ENCODE peak calls at places on chromosomes 5 and 9, in ten cellular contexts. One of them, this sample, is unnamed.

GRCh38 chr5:80141147-80141671 is 106.1 kb downstream of the THBS4 start:
- DNase-seq in RWPE1: no peak
- DNase-seq in progenitor cell of endocrine pancreas: no peak
- DNase-seq in ovary: peak; percentile 89
- DNase-seq in bronchial epithelial cell: no peak
- DNase-seq in SK-N-SH: peak; percentile 24
- DNase-seq in cardiac fibroblast: peak; percentile 74
- DNase-seq in fibroblast of the aortic adventitia: peak; percentile 49
- DNase-seq in pancreas: no peak
- DNase-seq in Caco-2: no peak
- DNase-seq in this sample: no peak

GRCh38 chr9:81108391-81108790 is 581.0 kb downstream of the TLE1 start:
- DNase-seq in fibroblast of the aortic adventitia: no peak
- DNase-seq in progenitor cell of endocrine pancreas: no peak
- DNase-seq in SK-N-SH: no peak
- DNase-seq in pancreas: no peak
- DNase-seq in RWPE1: peak; percentile 75
- DNase-seq in cardiac fibroblast: no peak
- DNase-seq in ovary: no peak
- DNase-seq in bronchial epithelial cell: peak; percentile 67
- DNase-seq in Caco-2: no peak
- DNase-seq in this sample: no peak

GRCh38 chr5:383621-384020 is 59.4 kb upstream of the EXOC3 start:
- DNase-seq in ovary: no peak
- DNase-seq in progenitor cell of endocrine pancreas: no peak
- DNase-seq in bronchial epithelial cell: no peak
- DNase-seq in SK-N-SH: no peak
- DNase-seq in fibroblast of the aortic adventitia: no peak
- DNase-seq in pancreas: no peak
- DNase-seq in Caco-2: no peak
- DNase-seq in cardiac fibroblast: no peak
- DNase-seq in RWPE1: no peak
- DNase-seq in this sample: no peak

GRCh38 chr5:58044166-58044565 is 415.7 kb downstream of the PLK2 start:
- DNase-seq in SK-N-SH: no peak
- DNase-seq in Caco-2: no peak
- DNase-seq in ovary: no peak
- DNase-seq in fibroblast of the aortic adventitia: no peak
- DNase-seq in pancreas: no peak
- DNase-seq in progenitor cell of endocrine pancreas: no peak
- DNase-seq in bronchial epithelial cell: no peak
- DNase-seq in RWPE1: no peak
- DNase-seq in cardiac fibroblast: no peak
- DNase-seq in this sample: no peak

GRCh38 chr5:13821366-13821765 is 123.1 kb downstream of the DNAH5 start:
- DNase-seq in ovary: no peak
- DNase-seq in SK-N-SH: no peak
- DNase-seq in pancreas: no peak
- DNase-seq in cardiac fibroblast: no peak
- DNase-seq in Caco-2: no peak
- DNase-seq in progenitor cell of endocrine pancreas: no peak
- DNase-seq in bronchial epithelial cell: no peak
- DNase-seq in RWPE1: no peak
- DNase-seq in fibroblast of the aortic adventitia: no peak
- DNase-seq in this sample: no peak

GRCh38 chr5:64301566-64301965 is 135.9 kb downstream of the RNF180 start:
- DNase-seq in RWPE1: no peak
- DNase-seq in fibroblast of the aortic adventitia: no peak
- DNase-seq in SK-N-SH: no peak
- DNase-seq in progenitor cell of endocrine pancreas: no peak
- DNase-seq in Caco-2: no peak
- DNase-seq in cardiac fibroblast: no peak
- DNase-seq in ovary: no peak
- DNase-seq in bronchial epithelial cell: peak; percentile 66
- DNase-seq in pancreas: no peak
- DNase-seq in this sample: no peak

GRCh38 chr5:129096382-129096991 is 1.9 kb downstream of the ISOC1 start:
- DNase-seq in ovary: no peak
- DNase-seq in progenitor cell of endocrine pancreas: no peak
- DNase-seq in pancreas: no peak
- DNase-seq in cardiac fibroblast: peak; percentile 33
- DNase-seq in Caco-2: no peak
- DNase-seq in SK-N-SH: no peak
- DNase-seq in bronchial epithelial cell: no peak
- DNase-seq in RWPE1: no peak
- DNase-seq in fibroblast of the aortic adventitia: no peak
- DNase-seq in this sample: no peak

GRCh38 chr5:958701-959571 is 49.7 kb upstream of the NKD2 start:
- DNase-seq in SK-N-SH: peak; percentile 43
- DNase-seq in progenitor cell of endocrine pancreas: peak; percentile 7
- DNase-seq in Caco-2: no peak
- DNase-seq in fibroblast of the aortic adventitia: peak; percentile 78
- DNase-seq in bronchial epithelial cell: no peak
- DNase-seq in RWPE1: peak; percentile 67
- DNase-seq in cardiac fibroblast: peak; percentile 87
- DNase-seq in pancreas: no peak
- DNase-seq in ovary: peak; percentile 74
- DNase-seq in this sample: peak; percentile 37

GRCh38 chr9:93586290-93587057 is 10.1 kb downstream of the PHF2 start:
- DNase-seq in SK-N-SH: no peak
- DNase-seq in Caco-2: no peak
- DNase-seq in progenitor cell of endocrine pancreas: no peak
- DNase-seq in fibroblast of the aortic adventitia: no peak
- DNase-seq in pancreas: no peak
- DNase-seq in ovary: no peak
- DNase-seq in bronchial epithelial cell: no peak
- DNase-seq in cardiac fibroblast: no peak
- DNase-seq in RWPE1: no peak
- DNase-seq in this sample: peak; percentile 35

GRCh38 chr5:166509085-166509484 is 1782.4 kb upstream of the WWC1 start:
- DNase-seq in RWPE1: peak; percentile 30
- DNase-seq in fibroblast of the aortic adventitia: no peak
- DNase-seq in bronchial epithelial cell: no peak
- DNase-seq in progenitor cell of endocrine pancreas: peak; percentile 14
- DNase-seq in SK-N-SH: no peak
- DNase-seq in Caco-2: no peak
- DNase-seq in ovary: no peak
- DNase-seq in pancreas: no peak
- DNase-seq in cardiac fibroblast: peak; percentile 8
- DNase-seq in this sample: no peak

GRCh38 chr5:167964529-167964928 is 326.9 kb upstream of the WWC1 start:
- DNase-seq in pancreas: no peak
- DNase-seq in SK-N-SH: peak; percentile 19
- DNase-seq in bronchial epithelial cell: no peak
- DNase-seq in RWPE1: peak; percentile 23
- DNase-seq in cardiac fibroblast: no peak
- DNase-seq in Caco-2: no peak
- DNase-seq in fibroblast of the aortic adventitia: no peak
- DNase-seq in ovary: no peak
- DNase-seq in progenitor cell of endocrine pancreas: no peak
- DNase-seq in this sample: no peak

GRCh38 chr5:96629774-96630173 is 32.4 kb upstream of the CAST start:
- DNase-seq in SK-N-SH: no peak
- DNase-seq in RWPE1: peak; percentile 91
- DNase-seq in ovary: no peak
- DNase-seq in Caco-2: no peak
- DNase-seq in progenitor cell of endocrine pancreas: no peak
- DNase-seq in pancreas: no peak
- DNase-seq in bronchial epithelial cell: peak; percentile 100
- DNase-seq in fibroblast of the aortic adventitia: peak; percentile 84
- DNase-seq in cardiac fibroblast: peak; percentile 80
- DNase-seq in this sample: no peak

GRCh38 chr5:146425023-146425422 is 22.1 kb upstream of the TCERG1 start:
- DNase-seq in bronchial epithelial cell: no peak
- DNase-seq in RWPE1: no peak
- DNase-seq in Caco-2: no peak
- DNase-seq in pancreas: no peak
- DNase-seq in cardiac fibroblast: no peak
- DNase-seq in ovary: no peak
- DNase-seq in SK-N-SH: no peak
- DNase-seq in progenitor cell of endocrine pancreas: no peak
- DNase-seq in fibroblast of the aortic adventitia: no peak
- DNase-seq in this sample: no peak
- TF ChIP-seq CTCF in bronchial epithelial cell: no peak
- TF ChIP-seq CTCF in RWPE1: no peak
- TF ChIP-seq CTCF in Caco-2: no peak
- TF ChIP-seq CTCF in pancreas: no peak
- TF ChIP-seq CTCF in cardiac fibroblast: no peak
- TF ChIP-seq CTCF in ovary: no peak
- TF ChIP-seq CTCF in SK-N-SH: no peak
- TF ChIP-seq CTCF in progenitor cell of endocrine pancreas: no peak
- TF ChIP-seq CTCF in fibroblast of the aortic adventitia: no peak
- TF ChIP-seq CTCF in this sample: no peak

GRCh38 chr9:121622842-121623203 is 28.6 kb upstream of the DAB2IP start:
- DNase-seq in cardiac fibroblast: no peak
- DNase-seq in RWPE1: no peak
- DNase-seq in fibroblast of the aortic adventitia: no peak
- DNase-seq in bronchial epithelial cell: no peak
- DNase-seq in SK-N-SH: no peak
- DNase-seq in progenitor cell of endocrine pancreas: no peak
- DNase-seq in pancreas: no peak
- DNase-seq in Caco-2: no peak
- DNase-seq in ovary: no peak
- DNase-seq in this sample: no peak

GRCh38 chr9:121619989-121620673 is 31.3 kb upstream of the DAB2IP start:
- DNase-seq in bronchial epithelial cell: no peak
- DNase-seq in Caco-2: no peak
- DNase-seq in pancreas: no peak
- DNase-seq in progenitor cell of endocrine pancreas: no peak
- DNase-seq in ovary: no peak
- DNase-seq in cardiac fibroblast: no peak
- DNase-seq in RWPE1: no peak
- DNase-seq in SK-N-SH: no peak
- DNase-seq in fibroblast of the aortic adventitia: no peak
- DNase-seq in this sample: no peak

GRCh38 chr9:121618504-121618903 is 32.9 kb upstream of the DAB2IP start:
- DNase-seq in fibroblast of the aortic adventitia: no peak
- DNase-seq in SK-N-SH: no peak
- DNase-seq in cardiac fibroblast: no peak
- DNase-seq in ovary: no peak
- DNase-seq in Caco-2: no peak
- DNase-seq in pancreas: no peak
- DNase-seq in RWPE1: no peak
- DNase-seq in bronchial epithelial cell: no peak
- DNase-seq in progenitor cell of endocrine pancreas: no peak
- DNase-seq in this sample: no peak

GRCh38 chr9:121619566-121619965 is 31.9 kb upstream of the DAB2IP start:
- DNase-seq in progenitor cell of endocrine pancreas: no peak
- DNase-seq in RWPE1: no peak
- DNase-seq in Caco-2: no peak
- DNase-seq in fibroblast of the aortic adventitia: no peak
- DNase-seq in pancreas: no peak
- DNase-seq in cardiac fibroblast: no peak
- DNase-seq in SK-N-SH: no peak
- DNase-seq in bronchial epithelial cell: no peak
- DNase-seq in ovary: no peak
- DNase-seq in this sample: no peak

GRCh38 chr9:121620777-121621437 is 30.5 kb upstream of the DAB2IP start:
- DNase-seq in bronchial epithelial cell: no peak
- DNase-seq in pancreas: no peak
- DNase-seq in Caco-2: peak; percentile 61
- DNase-seq in fibroblast of the aortic adventitia: no peak
- DNase-seq in RWPE1: peak; percentile 64
- DNase-seq in cardiac fibroblast: peak; percentile 48
- DNase-seq in progenitor cell of endocrine pancreas: no peak
- DNase-seq in SK-N-SH: peak; percentile 79
- DNase-seq in ovary: no peak
- DNase-seq in this sample: no peak
- TF ChIP-seq CTCF in bronchial epithelial cell: peak; percentile 54
- TF ChIP-seq CTCF in pancreas: no peak
- TF ChIP-seq CTCF in Caco-2: peak; percentile 60
- TF ChIP-seq CTCF in fibroblast of the aortic adventitia: peak; percentile 56
- TF ChIP-seq CTCF in RWPE1: no peak
- TF ChIP-seq CTCF in cardiac fibroblast: peak; percentile 49
- TF ChIP-seq CTCF in progenitor cell of endocrine pancreas: peak; percentile 59
- TF ChIP-seq CTCF in SK-N-SH: peak; percentile 64
- TF ChIP-seq CTCF in ovary: no peak
- TF ChIP-seq CTCF in this sample: peak; percentile 36

DNA sequence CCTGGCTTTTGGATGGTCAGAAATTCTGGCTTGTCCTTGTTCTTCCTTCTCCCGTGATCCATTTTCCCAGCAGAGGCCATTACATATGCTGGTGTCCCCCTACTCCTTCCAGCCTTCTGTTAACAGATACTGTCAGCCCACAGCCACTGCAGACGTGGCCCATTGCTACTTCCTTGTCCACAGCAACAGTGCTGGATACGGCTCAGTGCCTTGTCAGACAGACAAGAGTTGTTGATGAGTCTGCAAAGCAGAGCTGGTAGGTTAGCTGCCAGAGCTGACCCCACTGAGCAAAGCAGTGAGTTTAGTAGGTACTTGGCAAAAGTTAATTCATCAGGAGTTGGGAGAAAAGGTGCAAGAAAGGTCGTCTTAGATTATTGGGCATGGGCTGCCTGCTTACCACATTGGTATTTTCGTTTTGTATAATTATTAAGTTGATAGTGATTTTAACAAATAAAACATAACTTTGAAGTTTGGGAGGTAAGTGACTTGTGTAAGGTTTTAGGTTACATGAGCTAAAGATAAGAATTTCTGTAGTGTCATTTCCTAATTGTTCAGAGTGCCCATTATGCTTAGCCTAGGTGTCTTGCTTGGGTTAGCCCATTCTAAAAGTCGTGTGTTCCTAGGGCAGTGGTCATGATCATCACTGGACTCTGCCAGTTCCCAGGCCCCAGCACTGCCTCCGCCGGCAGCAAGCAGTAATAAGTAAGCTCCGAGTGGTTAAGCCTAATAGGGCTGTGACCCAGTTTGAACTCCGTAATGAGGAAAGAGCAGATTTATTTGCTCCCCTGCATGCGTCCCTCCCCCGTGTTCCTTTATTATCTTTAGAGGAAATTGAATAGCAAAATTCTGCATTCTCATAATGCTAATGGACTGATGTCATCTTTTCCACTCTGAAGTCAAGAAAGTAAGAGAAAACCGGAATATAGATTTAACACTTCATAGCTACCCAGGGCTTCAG is 292.0 kb downstream of the FANCC start:
- DNase-seq in Caco-2: peak; percentile 59
- DNase-seq in RWPE1: no peak
- DNase-seq in bronchial epithelial cell: no peak
- DNase-seq in pancreas: peak; percentile 71
- DNase-seq in cardiac fibroblast: peak; percentile 96
- DNase-seq in fibroblast of the aortic adventitia: peak; percentile 85
- DNase-seq in SK-N-SH: peak; percentile 73
- DNase-seq in progenitor cell of endocrine pancreas: no peak
- DNase-seq in ovary: peak; percentile 54
- DNase-seq in this sample: no peak
- TF ChIP-seq CTCF in Caco-2: peak; percentile 34
- TF ChIP-seq CTCF in RWPE1: no peak
- TF ChIP-seq CTCF in bronchial epithelial cell: peak; percentile 33
- TF ChIP-seq CTCF in pancreas: peak; percentile 24
- TF ChIP-seq CTCF in cardiac fibroblast: peak; percentile 63
- TF ChIP-seq CTCF in fibroblast of the aortic adventitia: peak; percentile 66
- TF ChIP-seq CTCF in SK-N-SH: peak; percentile 53
- TF ChIP-seq CTCF in progenitor cell of endocrine pancreas: peak; percentile 38
- TF ChIP-seq CTCF in ovary: no peak
- TF ChIP-seq CTCF in this sample: no peak

DNA sequence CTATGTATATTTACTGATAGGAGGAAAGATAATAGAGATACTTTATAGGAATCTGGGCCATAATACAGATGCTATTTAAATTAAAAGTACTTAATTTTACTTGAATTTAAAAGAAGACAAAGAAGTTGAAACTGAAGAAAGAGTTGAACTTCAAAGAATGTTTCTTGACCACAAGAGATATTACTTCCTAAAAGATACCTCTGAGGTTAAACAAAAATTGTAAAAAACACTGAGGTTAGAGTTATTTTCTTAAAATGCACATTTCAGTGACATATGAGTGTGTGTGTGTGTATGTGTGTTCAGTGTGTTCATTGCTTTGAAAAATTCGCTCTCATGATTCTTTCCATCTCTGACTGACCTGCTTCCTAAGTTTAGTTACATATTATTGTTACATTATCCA is 3.5 kb upstream of the SEPTIN8 start:
- DNase-seq in pancreas: no peak
- DNase-seq in progenitor cell of endocrine pancreas: no peak
- DNase-seq in ovary: no peak
- DNase-seq in cardiac fibroblast: no peak
- DNase-seq in Caco-2: no peak
- DNase-seq in RWPE1: no peak
- DNase-seq in bronchial epithelial cell: no peak
- DNase-seq in SK-N-SH: no peak
- DNase-seq in fibroblast of the aortic adventitia: no peak
- DNase-seq in this sample: no peak
- TF ChIP-seq CTCF in pancreas: no peak
- TF ChIP-seq CTCF in progenitor cell of endocrine pancreas: no peak
- TF ChIP-seq CTCF in ovary: no peak
- TF ChIP-seq CTCF in cardiac fibroblast: no peak
- TF ChIP-seq CTCF in Caco-2: no peak
- TF ChIP-seq CTCF in RWPE1: no peak
- TF ChIP-seq CTCF in bronchial epithelial cell: no peak
- TF ChIP-seq CTCF in SK-N-SH: no peak
- TF ChIP-seq CTCF in fibroblast of the aortic adventitia: no peak
- TF ChIP-seq CTCF in this sample: no peak

This sample was measured in mesothelial cell of epicardium.